ENCODE peak calls at places on chromosome 15, in ten cellular contexts. G, E, H, A, K, S, Z, W, X and M are unnamed samples.

GRCh38 chr15:80426316-80426715 is 22.1 kb downstream of the ARNT2 start:
- DNase-seq in A (no peak), Z (no peak), G (no peak), W (no peak), K (no peak), E (no peak), S (no peak), X (no peak), H (no peak), M (no peak)

GRCh38 chr15:93066834-93067648 is 22.0 kb downstream of the RGMA start:
- DNase-seq in Z (no peak), G (no peak), W (no peak), S (no peak), K (no peak), X (no peak), A (no peak), E (no peak), H (no peak), M (no peak)

GRCh38 chr15:56034514-56034913 is 41.1 kb upstream of the NEDD4 start:
- DNase-seq in H (no peak), E (no peak), G (no peak), W (no peak), A (no peak), Z (no peak), S (no peak), X (no peak), K (no peak), M (no peak)

GRCh38 chr15:73851679-73852078 is 21.7 kb upstream of the TBC1D21 start:
- DNase-seq in X (peak), K (no peak), G (peak), Z (no peak), E (peak), H (peak), A (no peak), W (peak), S (peak), M (no peak)

GRCh38 chr15:78256044-78256437 is 8.3 kb upstream of the DNAJA4 start:
- DNase-seq in E (no peak), S (no peak), Z (no peak), K (no peak), G (no peak), W (no peak), X (no peak), H (no peak), A (no peak), M (no peak)

GRCh38 chr15:63048986-63049665 is 6.6 kb downstream of the TPM1 start:
- DNase-seq in X (peak), K (no peak), W (peak), A (peak), Z (no peak), G (peak), H (peak), E (peak), S (no peak), M (peak)

GRCh38 chr15:80967991-80968510 is 21.6 kb downstream of the MESD start:
- DNase-seq in W (no peak), A (no peak), S (no peak), K (no peak), H (no peak), E (no peak), G (no peak), Z (no peak), X (no peak), M (no peak)

GRCh38 chr15:92714071-92714456 is 58.5 kb upstream of the FAM174B start:
- DNase-seq in Z (no peak), A (peak), X (no peak), K (no peak), W (no peak), H (no peak), E (peak), G (no peak), S (no peak), M (peak)

GRCh38 chr15:96887730-96888129 is 557.2 kb downstream of the NR2F2 start:
- DNase-seq in H (no peak), A (no peak), G (no peak), K (no peak), E (peak), X (no peak), W (no peak), Z (no peak), S (no peak), M (no peak)

GRCh38 chr15:64152507-64153387 is 1.2 kb downstream of the SNX22 start:
- DNase-seq in K (peak), Z (no peak), S (no peak), X (peak), E (no peak), G (no peak), A (peak), H (no peak), W (no peak), M (no peak)

GRCh38 chr15:84034831-84035753 is 200.5 kb upstream of the GOLGA6L4 start:
- DNase-seq in H (peak), A (peak), W (no peak), G (no peak), E (no peak), Z (no peak), X (no peak), S (no peak), K (no peak), M (peak)

GRCh38 chr15:51097553-51098330 is 3.0 kb upstream of the TNFAIP8L3 start:
- DNase-seq in S (no peak), K (no peak), Z (no peak), A (no peak), E (peak), G (no peak), W (no peak), H (no peak), X (no peak), M (no peak)

GRCh38 chr15:68366314-68366713 is 65.6 kb downstream of the ITGA11 start:
- DNase-seq in Z (no peak), A (no peak), H (no peak), S (no peak), E (no peak), X (no peak), W (no peak), K (no peak), G (no peak), M (no peak)

GRCh38 chr15:57485869-57486268 is 105.8 kb upstream of the MYZAP start:
- DNase-seq in W (no peak), H (no peak), E (peak), Z (peak), X (no peak), K (peak), G (no peak), S (no peak), A (no peak), M (no peak)

GRCh38 chr15:29074045-29074444 is 188.3 kb downstream of the APBA2 start:
- DNase-seq in E (no peak), Z (no peak), G (no peak), X (no peak), W (no peak), K (no peak), H (no peak), S (no peak), A (no peak), M (no peak)

GRCh38 chr15:43939070-43939469 is 112.3 kb downstream of the WDR76 start:
- DNase-seq in X (no peak), K (no peak), W (no peak), S (no peak), Z (no peak), H (peak), G (no peak), E (peak), A (no peak), M (no peak)

GRCh38 chr15:85005319-85005718 is 23.7 kb downstream of the PDE8A start:
- DNase-seq in K (no peak), H (no peak), S (no peak), W (no peak), Z (no peak), G (no peak), A (no peak), X (no peak), E (no peak), M (no peak)

GRCh38 chr15:60793656-60794055 is 314.7 kb upstream of the ICE2 start:
- DNase-seq in X (no peak), E (no peak), Z (no peak), G (no peak), W (no peak), S (no peak), K (no peak), H (no peak), A (no peak), M (no peak)

GRCh38 chr15:58597943-58598828 is 151.3 kb downstream of the ADAM10 start:
- DNase-seq in H (no peak), K (no peak), X (no peak), E (no peak), Z (no peak), G (no peak), W (no peak), A (no peak), S (no peak), M (no peak)

GRCh38 chr15:96345560-96346389 is 15.3 kb downstream of the NR2F2 start:
- DNase-seq in W (no peak), A (peak), Z (no peak), X (no peak), G (no peak), S (no peak), E (peak), K (peak), H (peak), M (no peak)

GRCh38 chr15:99264125-99264524 is 12.8 kb downstream of the LRRC28 start:
- DNase-seq in H (no peak), S (no peak), X (no peak), E (no peak), Z (no peak), A (no peak), K (no peak), G (no peak), W (no peak), M (no peak)

GRCh38 chr15:73786518-73786917 is 33.4 kb upstream of the INSYN1 start:
- DNase-seq in W (no peak), A (no peak), G (no peak), S (no peak), X (no peak), H (no peak), E (no peak), Z (no peak), K (no peak), M (peak)